ENCODE peak calls at places on chromosomes 5 and 9, in four cellular contexts. M, V, Q and G are unnamed samples.

GRCh38 chr9:99357575-99357974 is 135.5 kb downstream of the SEC61B start:
- DNase-seq in Q (no peak), M (no peak), V (peak; percentile 83), G (peak; percentile 84)

GRCh38 chr9:137878146-137878941 is 762 bp downstream of the CACNA1B start:
- DNase-seq in Q (no peak), V (no peak), M (peak; percentile 41), G (no peak)

GRCh38 chr9:133114451-133114885 is 6.6 kb downstream of the RALGDS start:
- DNase-seq in Q (peak; percentile 23), M (peak; percentile 71), V (no peak), G (no peak)

GRCh38 chr9:130923611-130924447 is 15.2 kb downstream of the FIBCD1 start:
- DNase-seq in M (no peak), Q (no peak), V (no peak), G (no peak)

GRCh38 chr5:122351416-122352157 is 39.5 kb downstream of the SNCAIP start:
- DNase-seq in M (no peak), V (no peak), Q (no peak), G (no peak)

GRCh38 chr9:35341585-35341984 is 148.3 kb upstream of the RUSC2 start:
- DNase-seq in Q (peak; percentile 51), V (no peak), M (peak; percentile 67), G (peak; percentile 83)

GRCh38 chr5:167602077-167602476 is 689.4 kb upstream of the WWC1 start:
- DNase-seq in Q (no peak), V (no peak), M (no peak), G (no peak)

GRCh38 chr5:59039296-59040006 is 456.6 kb downstream of the RAB3C start:
- DNase-seq in V (peak; percentile 93), Q (peak; percentile 42), M (peak; percentile 40), G (peak; percentile 94)

GRCh38 chr9:4984571-4985375 is at the start of gene JAK2:
- DNase-seq in M (peak; percentile 92), Q (peak; percentile 87), V (peak; percentile 96), G (peak; percentile 97)

GRCh38 chr5:151742870-151743294 is 15.5 kb downstream of the ATOX1 start:
- DNase-seq in M (peak; percentile 46), Q (peak; percentile 72), V (no peak), G (no peak)

GRCh38 chr9:132187006-132187760 is 25.3 kb downstream of the NTNG2 start:
- DNase-seq in Q (no peak), M (no peak), V (no peak), G (no peak)

GRCh38 chr5:115432691-115433090 is 111.9 kb downstream of the FEM1C start:
- DNase-seq in Q (no peak), V (no peak), M (no peak), G (no peak)

GRCh38 chr5:148984333-148984732 is 78.5 kb downstream of the SH3TC2 start:
- DNase-seq in V (no peak), Q (no peak), M (no peak), G (no peak)

GRCh38 chr5:178434851-178435250 is 155.3 kb downstream of the COL23A1 start:
- DNase-seq in M (peak; percentile 18), V (no peak), Q (no peak), G (no peak)

GRCh38 chr5:1462358-1462757 is 17.1 kb upstream of the SLC6A3 start:
- DNase-seq in V (no peak), Q (no peak), M (no peak), G (peak; percentile 41)

GRCh38 chr9:69578026-69578425 is 94.1 kb downstream of the APBA1 start:
- DNase-seq in Q (no peak), M (no peak), V (no peak), G (no peak)

GRCh38 chr9:88503845-88504764 is 30.9 kb upstream of the NXNL2 start:
- DNase-seq in V (no peak), Q (no peak), M (no peak), G (no peak)